ENCODE peak calls at places on chromosomes 13 and 19, in four cellular contexts. One of them, this sample, is unnamed.

GRCh38 chr19:29117926-29118325 is 95.0 kb downstream of the UQCRFS1 start:
- DNase-seq in AG09309: no peak
- DNase-seq in tibial artery: no peak
- DNase-seq in fibroblast of mammary gland: peak
- DNase-seq in this sample: no peak

GRCh38 chr13:23699271-23699670 is 129.1 kb downstream of the TNFRSF19 start:
- DNase-seq in AG09309: no peak
- DNase-seq in tibial artery: no peak
- DNase-seq in fibroblast of mammary gland: peak
- DNase-seq in this sample: peak

GRCh38 chr13:113597386-113598080 is 13.0 kb downstream of the TFDP1 start:
- DNase-seq in AG09309: no peak
- DNase-seq in tibial artery: peak
- DNase-seq in fibroblast of mammary gland: no peak
- DNase-seq in this sample: no peak

GRCh38 chr19:51084505-51084904 is 1.8 kb upstream of the KLK14 start:
- DNase-seq in AG09309: no peak
- DNase-seq in tibial artery: no peak
- DNase-seq in fibroblast of mammary gland: no peak
- DNase-seq in this sample: no peak

GRCh38 chr13:97460004-97460756 is 26.2 kb downstream of the RAP2A start:
- DNase-seq in AG09309: no peak
- DNase-seq in tibial artery: no peak
- DNase-seq in fibroblast of mammary gland: peak
- DNase-seq in this sample: peak

GRCh38 chr19:7845390-7846179 is 15.6 kb downstream of the EVI5L start:
- DNase-seq in AG09309: no peak
- DNase-seq in tibial artery: no peak
- DNase-seq in fibroblast of mammary gland: no peak
- DNase-seq in this sample: no peak

GRCh38 chr13:98201178-98201577 is 24.1 kb upstream of the RNF113B start:
- DNase-seq in AG09309: no peak
- DNase-seq in tibial artery: no peak
- DNase-seq in fibroblast of mammary gland: no peak
- DNase-seq in this sample: no peak

GRCh38 chr19:38032151-38032550 is 125.1 kb downstream of the SIPA1L3 start:
- DNase-seq in AG09309: no peak
- DNase-seq in tibial artery: no peak
- DNase-seq in fibroblast of mammary gland: peak
- DNase-seq in this sample: peak

GRCh38 chr13:25494708-25495411 is 123.1 kb downstream of the ATP8A2 start:
- DNase-seq in AG09309: no peak
- DNase-seq in tibial artery: no peak
- DNase-seq in fibroblast of mammary gland: no peak
- DNase-seq in this sample: no peak

GRCh38 chr19:7617735-7618134 is 11.6 kb downstream of the XAB2 start:
- DNase-seq in AG09309: no peak
- DNase-seq in tibial artery: no peak
- DNase-seq in fibroblast of mammary gland: no peak
- DNase-seq in this sample: no peak

GRCh38 chr13:25688524-25688923 is 316.8 kb downstream of the ATP8A2 start:
- DNase-seq in AG09309: no peak
- DNase-seq in tibial artery: no peak
- DNase-seq in fibroblast of mammary gland: no peak
- DNase-seq in this sample: no peak

DNA sequence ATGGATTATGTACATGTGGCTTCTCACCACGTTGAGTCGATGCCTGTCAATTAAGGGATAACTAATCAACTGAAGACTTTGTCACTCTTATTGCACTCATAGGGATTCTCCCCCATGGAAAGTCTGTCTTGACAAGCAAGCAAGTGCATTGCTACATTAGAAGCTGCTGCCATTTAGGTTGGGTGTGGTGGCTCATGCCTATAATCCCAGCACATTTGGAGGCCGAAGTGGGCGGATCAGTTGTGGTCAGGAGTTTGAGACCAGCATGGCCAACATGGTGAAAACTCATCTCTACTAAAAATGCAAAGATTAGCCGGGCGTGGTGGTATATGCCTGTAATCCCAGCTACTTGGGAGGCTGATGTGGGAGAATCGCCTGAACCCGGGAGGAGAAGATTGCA is 18.3 kb upstream of the ZNF846 start:
- DNase-seq in AG09309: no peak
- DNase-seq in tibial artery: no peak
- DNase-seq in fibroblast of mammary gland: no peak
- DNase-seq in this sample: no peak
- H3K4me3 ChIP-seq in AG09309: no peak
- H3K4me3 ChIP-seq in tibial artery: no peak
- H3K4me3 ChIP-seq in fibroblast of mammary gland: no peak
- H3K4me3 ChIP-seq in this sample: no peak

GRCh38 chr13:19861762-19862161 is 1.7 kb downstream of the ZMYM5 start:
- DNase-seq in AG09309: no peak
- DNase-seq in tibial artery: no peak
- DNase-seq in fibroblast of mammary gland: no peak
- DNase-seq in this sample: no peak

GRCh38 chr13:19864018-19864338 is 529 bp upstream of the ZMYM5 start:
- DNase-seq in AG09309: no peak
- DNase-seq in tibial artery: peak
- DNase-seq in fibroblast of mammary gland: peak
- DNase-seq in this sample: peak

GRCh38 chr13:19862511-19863313 is 737 bp downstream of the ZMYM5 start:
- DNase-seq in AG09309: no peak
- DNase-seq in tibial artery: peak
- DNase-seq in fibroblast of mammary gland: peak
- DNase-seq in this sample: peak

GRCh38 chr13:19863323-19864017 is at the start of gene ZMYM5:
- DNase-seq in AG09309: peak
- DNase-seq in tibial artery: peak
- DNase-seq in fibroblast of mammary gland: peak
- DNase-seq in this sample: peak

DNA sequence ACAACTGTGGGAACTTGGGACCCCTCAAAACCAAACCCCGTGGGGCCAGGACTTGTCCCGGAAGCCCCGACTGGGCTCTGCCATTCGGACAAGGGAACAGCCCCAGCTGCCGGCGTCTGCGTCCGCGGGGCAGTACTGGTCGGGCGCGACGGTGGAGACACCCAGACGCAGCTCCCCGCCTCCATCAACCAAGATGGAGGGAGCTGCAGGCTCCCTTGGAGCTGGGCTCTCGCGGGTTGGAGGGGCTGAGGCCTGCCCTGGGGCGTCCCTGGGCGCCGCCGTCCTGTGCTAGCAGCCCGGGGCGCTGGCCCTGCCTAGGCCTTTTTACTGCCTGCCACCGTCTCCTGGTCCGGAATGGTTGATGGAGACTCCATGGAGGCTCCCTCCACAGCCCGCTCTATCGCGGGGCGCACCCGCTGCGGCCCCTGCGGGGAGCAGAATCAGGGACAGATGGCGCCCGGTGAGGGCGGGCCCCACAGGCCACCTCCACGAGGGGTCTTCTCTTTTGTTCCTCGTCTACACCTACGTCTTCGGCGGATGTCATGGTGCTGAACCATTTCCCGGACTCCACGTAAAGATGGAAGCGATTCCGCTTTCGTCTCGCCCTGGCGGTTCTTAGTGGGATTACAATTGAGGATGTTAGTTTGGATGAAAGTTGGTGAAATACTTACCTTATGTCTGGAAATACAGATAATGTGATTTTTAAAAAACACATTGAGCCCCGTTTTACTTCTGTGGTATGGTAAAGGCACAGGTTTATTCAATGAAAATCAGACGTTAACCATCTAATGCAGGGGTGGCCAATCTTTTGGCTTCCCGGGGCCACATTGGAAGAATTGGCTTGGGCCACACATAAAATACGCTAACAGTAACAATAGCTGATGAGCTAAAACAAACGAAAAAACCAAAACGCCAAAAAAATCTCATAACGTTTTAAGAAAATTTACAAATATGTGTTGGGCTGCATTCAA is 1.2 kb upstream of the ZMYM5 start:
- DNase-seq in AG09309: no peak
- DNase-seq in tibial artery: peak
- DNase-seq in fibroblast of mammary gland: peak
- DNase-seq in this sample: peak
- H3K4me3 ChIP-seq in AG09309: peak
- H3K4me3 ChIP-seq in tibial artery: peak
- H3K4me3 ChIP-seq in fibroblast of mammary gland: peak
- H3K4me3 ChIP-seq in this sample: peak

GRCh38 chr19:17618281-17618903 is 62.9 kb downstream of the COLGALT1 start:
- DNase-seq in AG09309: no peak
- DNase-seq in tibial artery: no peak
- DNase-seq in fibroblast of mammary gland: no peak
- DNase-seq in this sample: no peak
- H3K4me3 ChIP-seq in AG09309: no peak
- H3K4me3 ChIP-seq in tibial artery: no peak
- H3K4me3 ChIP-seq in fibroblast of mammary gland: no peak
- H3K4me3 ChIP-seq in this sample: no peak

DNA sequence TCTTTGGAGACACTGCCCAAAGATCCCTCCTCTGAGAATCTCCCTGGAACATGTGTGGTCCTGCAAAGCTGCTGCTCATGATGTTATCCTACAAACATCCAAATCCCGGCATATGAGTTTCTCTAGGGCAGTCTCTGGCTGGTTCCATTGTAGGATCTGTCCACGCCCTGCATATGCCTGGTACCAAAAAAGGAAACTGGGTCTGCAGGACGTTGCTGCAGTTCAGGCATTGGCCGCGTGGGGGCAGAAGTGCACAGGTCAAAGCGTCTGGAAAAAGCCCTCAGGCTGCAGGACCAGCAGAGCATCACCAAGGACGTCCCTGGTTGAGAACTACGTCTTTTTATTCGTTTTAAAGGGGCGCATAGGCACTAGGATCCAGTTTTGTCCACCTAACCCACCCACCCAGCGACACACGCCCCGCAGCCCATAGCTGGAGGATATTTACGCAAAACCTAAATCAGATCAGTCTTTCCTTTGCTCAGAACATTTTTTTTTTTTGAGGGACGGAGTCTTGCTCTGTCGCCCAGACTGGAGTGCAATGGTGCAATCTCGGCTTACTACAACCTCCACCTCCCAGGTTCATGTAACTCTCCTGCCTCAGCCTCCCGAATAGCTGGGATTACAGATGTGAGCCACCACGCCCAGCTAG is 12.9 kb upstream of the ZNF564 start:
- DNase-seq in AG09309: peak
- DNase-seq in tibial artery: peak
- DNase-seq in fibroblast of mammary gland: peak
- DNase-seq in this sample: peak
- H3K4me3 ChIP-seq in AG09309: no peak
- H3K4me3 ChIP-seq in tibial artery: no peak
- H3K4me3 ChIP-seq in fibroblast of mammary gland: no peak
- H3K4me3 ChIP-seq in this sample: no peak

GRCh38 chr19:5434351-5434917 is 20.8 kb upstream of the ZNRF4 start:
- DNase-seq in AG09309: no peak
- DNase-seq in tibial artery: no peak
- DNase-seq in fibroblast of mammary gland: no peak
- DNase-seq in this sample: no peak

GRCh38 chr19:5434970-5435641 is 20.1 kb upstream of the ZNRF4 start:
- DNase-seq in AG09309: peak
- DNase-seq in tibial artery: no peak
- DNase-seq in fibroblast of mammary gland: peak
- DNase-seq in this sample: peak

GRCh38 chr19:5435642-5436017 is 19.6 kb upstream of the ZNRF4 start:
- DNase-seq in AG09309: no peak
- DNase-seq in tibial artery: no peak
- DNase-seq in fibroblast of mammary gland: no peak
- DNase-seq in this sample: no peak

GRCh38 chr19:5436101-5436947 is 18.9 kb upstream of the ZNRF4 start:
- DNase-seq in AG09309: peak
- DNase-seq in tibial artery: no peak
- DNase-seq in fibroblast of mammary gland: peak
- DNase-seq in this sample: peak

DNA sequence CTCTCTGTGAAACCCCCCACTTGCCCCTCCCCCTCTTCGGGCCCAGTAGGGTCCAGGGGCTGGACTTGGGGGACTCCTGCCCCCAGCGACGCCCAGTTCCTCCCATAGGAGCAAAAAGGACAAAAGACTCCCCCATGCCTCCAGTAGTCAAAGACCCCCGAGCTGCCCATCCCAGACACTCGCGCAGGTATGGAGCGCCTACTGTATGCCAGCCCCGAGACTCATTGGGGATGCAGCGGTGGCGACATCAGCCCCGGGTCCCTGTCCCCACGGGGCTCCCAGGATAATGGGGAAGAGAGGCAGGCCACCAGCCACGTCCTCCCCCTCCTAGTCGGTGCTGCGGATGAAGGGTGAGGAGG is 18.3 kb upstream of the ZNRF4 start:
- DNase-seq in AG09309: no peak
- DNase-seq in tibial artery: no peak
- DNase-seq in fibroblast of mammary gland: no peak
- DNase-seq in this sample: no peak
- H3K4me3 ChIP-seq in AG09309: peak
- H3K4me3 ChIP-seq in tibial artery: no peak
- H3K4me3 ChIP-seq in fibroblast of mammary gland: no peak
- H3K4me3 ChIP-seq in this sample: no peak

DNA sequence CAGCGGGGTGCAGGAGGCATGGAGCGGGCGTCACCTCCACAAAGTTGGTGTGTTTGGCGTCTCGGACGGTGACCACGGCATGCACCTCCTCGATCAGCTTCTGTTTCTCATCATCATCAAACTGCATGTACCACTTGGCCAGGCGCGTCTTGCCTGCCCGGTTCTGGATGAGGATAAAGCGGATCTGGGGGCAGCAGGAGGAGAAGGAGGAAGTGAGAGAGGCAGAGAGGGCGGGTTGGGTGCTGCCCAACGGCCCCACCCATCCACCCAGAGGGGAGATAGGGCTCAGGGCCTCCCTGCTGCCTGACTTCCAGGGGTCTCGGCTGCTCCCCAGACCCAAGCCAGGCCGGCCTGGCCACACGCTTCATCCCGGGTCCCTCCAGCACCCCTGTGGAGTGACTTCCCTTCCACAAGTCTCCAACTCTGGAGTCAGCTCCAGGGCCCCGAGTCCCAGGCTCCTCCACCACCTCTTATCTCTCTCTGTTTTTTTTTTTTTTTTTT is 4.6 kb downstream of the AP2S1 start:
- DNase-seq in AG09309: no peak
- DNase-seq in tibial artery: no peak
- DNase-seq in fibroblast of mammary gland: no peak
- DNase-seq in this sample: no peak
- H3K4me3 ChIP-seq in AG09309: no peak
- H3K4me3 ChIP-seq in tibial artery: no peak
- H3K4me3 ChIP-seq in fibroblast of mammary gland: no peak
- H3K4me3 ChIP-seq in this sample: no peak

GRCh38 chr19:30253581-30253996 is 118.6 kb upstream of the ZNF536 start:
- DNase-seq in AG09309: no peak
- DNase-seq in tibial artery: no peak
- DNase-seq in fibroblast of mammary gland: peak
- DNase-seq in this sample: no peak
- H3K4me3 ChIP-seq in AG09309: no peak
- H3K4me3 ChIP-seq in tibial artery: no peak
- H3K4me3 ChIP-seq in fibroblast of mammary gland: no peak
- H3K4me3 ChIP-seq in this sample: no peak

GRCh38 chr13:44184740-44185139 is 188.9 kb upstream of the SERP2 start:
- DNase-seq in AG09309: no peak
- DNase-seq in tibial artery: no peak
- DNase-seq in fibroblast of mammary gland: no peak
- DNase-seq in this sample: no peak

GRCh38 chr13:44189085-44189484 is 184.5 kb upstream of the SERP2 start:
- DNase-seq in AG09309: no peak
- DNase-seq in tibial artery: no peak
- DNase-seq in fibroblast of mammary gland: no peak
- DNase-seq in this sample: no peak

GRCh38 chr13:44191103-44191502 is 182.5 kb upstream of the SERP2 start:
- DNase-seq in AG09309: no peak
- DNase-seq in tibial artery: no peak
- DNase-seq in fibroblast of mammary gland: no peak
- DNase-seq in this sample: no peak

GRCh38 chr13:44191504-44192171 is 182.0 kb upstream of the SERP2 start:
- DNase-seq in AG09309: peak
- DNase-seq in tibial artery: peak
- DNase-seq in fibroblast of mammary gland: peak
- DNase-seq in this sample: peak

GRCh38 chr13:44188257-44188656 is 185.4 kb upstream of the SERP2 start:
- DNase-seq in AG09309: no peak
- DNase-seq in tibial artery: no peak
- DNase-seq in fibroblast of mammary gland: peak
- DNase-seq in this sample: peak
- H3K4me3 ChIP-seq in AG09309: no peak
- H3K4me3 ChIP-seq in tibial artery: no peak
- H3K4me3 ChIP-seq in fibroblast of mammary gland: no peak
- H3K4me3 ChIP-seq in this sample: no peak